ENCODE peak calls at places on chromosomes 7 and 10, in five cellular contexts. Y is heart left ventricle, C is A549, T is GM12891, P is uterus. Q is an unnamed sample.

GRCh38 chr7:32415519-32415918 is 74.7 kb downstream of the LSM5 start:
- DNase-seq in Y (no peak), C (no peak), T (no peak), P (no peak), Q (no peak)

GRCh38 chr7:75966209-75966961 is 28.0 kb downstream of the TMEM120A start:
- DNase-seq in Y (peak), C (no peak), T (no peak), P (peak), Q (no peak)

GRCh38 chr7:94041529-94041928 is 37.4 kb upstream of the BET1 start:
- DNase-seq in Y (no peak), C (no peak), T (no peak), P (no peak), Q (no peak)

GRCh38 chr7:86833360-86833759 is 189.7 kb downstream of the GRM3 start:
- DNase-seq in Y (no peak), C (no peak), T (no peak), P (no peak), Q (no peak)

GRCh38 chr10:100896876-100897461 is 15.8 kb upstream of the SLF2 start:
- DNase-seq in Y (no peak), C (peak), T (no peak), P (no peak), Q (no peak)

GRCh38 chr7:112748381-112748780 is 41.8 kb downstream of the TMEM168 start:
- DNase-seq in Y (no peak), C (no peak), T (no peak), P (no peak), Q (no peak)

GRCh38 chr10:103632247-103632642 is 138.7 kb downstream of the NEURL1 start:
- DNase-seq in Y (no peak), C (no peak), T (no peak), P (no peak), Q (no peak)

GRCh38 chr10:5496261-5497250 is 2.8 kb downstream of the CALML5 start:
- DNase-seq in Y (no peak), C (no peak), T (no peak), P (no peak), Q (no peak)

GRCh38 chr7:128102490-128103291 is 71.5 kb upstream of the LRRC4 start:
- DNase-seq in Y (no peak), C (no peak), T (no peak), P (no peak), Q (no peak)

GRCh38 chr7:14717711-14718304 is 184.7 kb downstream of the DGKB start:
- DNase-seq in Y (no peak), C (no peak), T (no peak), P (no peak), Q (no peak)

GRCh38 chr10:13705526-13706169 is 118.9 kb downstream of the PRPF18 start:
- DNase-seq in Y (peak), C (no peak), T (no peak), P (no peak), Q (no peak)
- TF ChIP-seq POLR2A in Y (no peak), C (no peak), T (peak), P (no peak), Q (no peak)

GRCh38 chr10:80203835-80204148 is 1.5 kb downstream of the ANXA11 start:
- DNase-seq in Y (no peak), C (no peak), T (no peak), P (no peak), Q (peak)

GRCh38 chr10:80204801-80205477 is 398 bp downstream of the ANXA11 start:
- DNase-seq in Y (peak), C (no peak), T (peak), P (no peak), Q (no peak)

GRCh38 chr10:80202934-80203834 is 2.2 kb downstream of the ANXA11 start:
- DNase-seq in Y (peak), C (peak), T (no peak), P (peak), Q (peak)

GRCh38 chr10:80205478-80206276 is at the start of gene ANXA11:
- DNase-seq in Y (peak), C (peak), T (peak), P (peak), Q (peak)

DNA sequence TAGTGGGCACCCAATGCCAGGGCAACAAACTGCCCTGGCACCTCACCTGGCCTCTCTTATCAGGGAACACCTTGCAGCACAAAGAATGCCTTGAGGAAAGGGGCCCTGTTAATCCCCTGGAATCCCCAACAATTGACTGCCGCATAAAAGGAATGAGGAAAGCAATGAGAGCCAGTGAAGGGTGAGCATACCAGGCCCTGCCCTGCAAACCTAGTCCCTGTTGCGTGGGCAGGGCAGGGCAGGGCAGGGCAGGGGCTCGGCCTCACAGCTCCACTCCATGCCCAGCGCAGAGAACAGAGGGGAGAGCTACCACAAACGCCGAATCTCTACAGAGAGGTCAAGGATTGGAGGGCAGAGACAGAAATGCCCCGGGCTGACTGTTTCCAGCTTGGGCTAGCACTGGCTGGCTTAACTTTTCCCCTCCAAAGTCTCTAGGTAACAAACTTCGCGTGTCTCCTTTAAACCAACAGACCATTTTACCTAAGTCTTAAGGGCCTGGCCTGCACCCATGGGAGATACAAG is 1.1 kb downstream of the ANXA11 start:
- DNase-seq in Y (peak), C (peak), T (no peak), P (no peak), Q (peak)
- TF ChIP-seq POLR2A in Y (no peak), C (no peak), T (no peak), P (no peak), Q (peak)

DNA sequence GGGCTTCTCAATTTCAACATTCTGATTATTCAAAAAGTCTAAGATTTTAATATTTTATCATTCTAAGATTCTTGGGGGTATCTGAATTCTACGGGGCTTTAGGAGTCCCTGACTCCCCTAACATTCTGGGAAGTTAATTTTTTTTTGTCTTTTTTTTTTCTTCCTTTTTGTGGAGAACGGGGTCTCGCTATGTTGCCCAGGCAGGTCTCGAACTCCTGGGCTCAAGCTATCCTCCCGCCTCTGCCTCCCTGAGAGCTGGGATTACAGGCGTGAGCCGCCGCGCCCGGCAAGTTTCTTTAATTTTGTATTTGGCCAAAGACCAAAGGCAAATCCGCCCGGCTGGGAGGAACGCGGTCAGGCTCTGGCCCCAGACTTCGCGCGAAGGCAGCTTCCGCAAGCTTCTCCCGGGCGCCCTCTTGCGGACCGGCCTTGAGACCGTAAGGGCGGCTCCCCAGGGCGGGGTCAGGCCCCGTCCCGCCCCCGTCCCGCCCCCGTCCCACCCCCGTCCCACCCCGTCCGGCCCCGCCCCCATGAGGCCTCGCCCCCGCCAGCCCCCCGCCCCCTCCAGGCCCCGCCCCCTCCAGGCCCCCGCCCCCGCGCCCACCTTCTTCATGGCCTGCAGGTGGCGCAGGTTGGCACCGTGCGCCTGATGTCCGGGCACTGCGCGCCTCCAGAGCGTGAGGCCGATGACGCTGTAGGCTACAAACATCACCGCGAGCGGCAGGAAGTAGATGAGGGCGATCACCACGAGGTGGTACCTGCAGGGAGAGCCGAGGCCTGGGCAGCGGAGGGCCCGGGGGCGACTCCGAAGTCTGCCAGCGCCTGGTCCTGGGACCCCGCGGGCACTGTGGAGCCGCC is 8.2 kb downstream of the TACR2 start:
- DNase-seq in Y (peak), C (peak), T (peak), P (peak), Q (peak)
- TF ChIP-seq POLR2A in Y (no peak), C (peak), T (no peak), P (peak), Q (no peak)

GRCh38 chr7:105014725-105015630 is 973 bp downstream of the KMT2E start:
- DNase-seq in Y (peak), C (peak), T (no peak), P (peak), Q (peak)

GRCh38 chr7:105016083-105017075 is 2.4 kb downstream of the KMT2E start:
- DNase-seq in Y (no peak), C (no peak), T (no peak), P (no peak), Q (no peak)

GRCh38 chr7:105015631-105015965 is 1.6 kb downstream of the KMT2E start:
- DNase-seq in Y (peak), C (no peak), T (no peak), P (no peak), Q (peak)

GRCh38 chr7:105019269-105019668 is 5.3 kb downstream of the KMT2E start:
- DNase-seq in Y (no peak), C (no peak), T (no peak), P (no peak), Q (no peak)

DNA sequence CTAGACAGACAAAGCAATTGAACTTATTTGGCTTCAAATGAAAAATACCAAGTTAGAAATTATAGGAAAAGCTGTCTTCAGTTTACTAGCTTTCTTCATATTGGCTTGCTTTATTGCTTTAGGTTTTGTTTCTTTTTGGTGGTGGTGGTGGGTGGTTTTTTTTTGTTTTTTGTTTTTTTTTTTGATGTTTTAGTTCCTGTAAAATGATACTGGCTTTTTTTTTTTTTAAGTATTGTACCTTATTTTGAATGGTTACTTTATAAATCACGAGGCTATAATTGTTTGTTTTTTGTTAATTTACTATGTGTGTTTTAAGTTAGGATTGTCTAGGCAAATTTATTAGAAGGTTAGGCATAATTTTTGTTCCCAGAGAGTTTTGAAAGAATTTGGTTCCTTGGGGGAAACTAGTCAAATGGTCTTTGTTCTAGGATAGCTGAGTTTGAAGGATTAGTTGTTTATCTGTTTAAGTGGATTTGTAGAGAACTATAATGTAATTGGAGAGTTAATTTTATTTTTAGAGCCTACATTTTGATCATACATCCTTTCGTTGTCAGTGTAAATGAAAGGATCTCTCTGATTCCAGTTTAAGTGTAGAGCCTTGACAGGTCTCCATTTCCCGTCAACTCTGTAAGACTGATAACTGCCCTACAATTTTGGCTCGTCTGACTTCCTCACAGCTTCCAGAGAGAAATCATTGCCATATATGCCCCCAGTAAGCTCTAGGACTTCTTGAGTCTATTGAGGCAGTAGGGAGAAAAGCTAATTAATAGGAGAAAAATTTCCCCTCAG is 3.5 kb downstream of the KMT2E start:
- DNase-seq in Y (no peak), C (no peak), T (no peak), P (no peak), Q (no peak)
- TF ChIP-seq POLR2A in Y (no peak), C (no peak), T (no peak), P (no peak), Q (no peak)

GRCh38 chr7:107920048-107920772 is 29.2 kb downstream of the DLD start:
- DNase-seq in Y (no peak), C (no peak), T (no peak), P (no peak), Q (no peak)
- TF ChIP-seq POLR2A in Y (no peak), C (no peak), T (no peak), P (no peak), Q (no peak)

GRCh38 chr10:11065567-11065966 is 47.9 kb downstream of the CELF2 start:
- DNase-seq in Y (no peak), C (no peak), T (no peak), P (no peak), Q (no peak)

GRCh38 chr10:11064832-11065231 is 47.2 kb downstream of the CELF2 start:
- DNase-seq in Y (no peak), C (no peak), T (no peak), P (no peak), Q (no peak)

GRCh38 chr10:11066520-11066919 is 48.8 kb downstream of the CELF2 start:
- DNase-seq in Y (no peak), C (no peak), T (no peak), P (no peak), Q (no peak)

GRCh38 chr10:11073410-11073809 is 55.7 kb downstream of the CELF2 start:
- DNase-seq in Y (no peak), C (no peak), T (no peak), P (no peak), Q (no peak)

DNA sequence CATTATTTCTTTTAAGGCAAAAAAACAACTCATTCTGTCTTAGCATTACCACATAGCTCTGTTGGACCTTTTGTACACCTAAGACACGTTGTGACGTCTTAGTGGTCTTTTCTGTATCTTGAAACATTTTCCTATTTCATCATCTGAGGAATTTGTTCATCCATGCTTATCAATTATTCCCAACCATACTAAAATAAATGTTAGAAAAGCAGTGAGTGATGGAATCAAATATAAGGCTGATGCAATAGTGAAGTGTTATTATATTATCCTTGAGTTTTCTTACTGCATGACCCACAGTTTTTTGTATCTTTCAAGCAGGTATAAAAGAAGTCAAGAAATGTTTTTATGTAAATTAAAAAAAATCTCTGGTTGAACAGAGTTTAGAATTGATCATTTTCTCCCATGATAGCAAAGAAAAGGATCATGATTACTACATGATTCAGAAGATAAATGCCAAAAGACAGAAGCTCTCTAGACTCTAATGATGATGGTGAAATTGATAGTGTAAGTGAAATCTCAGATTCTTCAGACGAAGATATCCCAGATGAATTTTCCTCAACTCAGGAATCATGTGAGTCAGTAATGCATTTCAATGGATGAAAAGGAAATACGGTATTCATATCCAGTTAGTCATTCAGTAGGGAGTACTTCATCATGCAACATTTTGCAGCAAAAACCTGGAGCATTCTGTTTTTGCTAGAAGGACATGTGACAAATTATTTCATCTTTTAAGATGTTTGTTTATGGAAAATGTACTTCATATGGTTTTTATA is 51.4 kb downstream of the CELF2 start:
- DNase-seq in Y (no peak), C (no peak), T (no peak), P (no peak), Q (no peak)
- TF ChIP-seq POLR2A in Y (no peak), C (no peak), T (no peak), P (no peak), Q (no peak)